ENCODE peak calls at places on chromosomes 16 and 17, in eight cellular contexts. S is HuH-7, Y is mucosa of descending colon, Q is NCI-H2029 treated with DMSO at 0.1 percent for 48 hours, H is adipocyte, W is Daoy, K is neural crest cell, R is left lobe of liver. N is an unnamed sample.

GRCh38 chr16:66052745-66053144 is 313.7 kb upstream of the CDH5 start:
- DNase-seq in R (no peak), S (no peak), Y (no peak), W (no peak), Q (no peak), K (no peak), H (peak; percentile 13), N (no peak)

GRCh38 chr16:381788-382717 is at the start of gene PGAP6:
- DNase-seq in R (peak; percentile 72), K (no peak), H (peak; percentile 88), Q (no peak), W (peak; percentile 71), S (peak; percentile 60), Y (peak; percentile 74), N (no peak)

GRCh38 chr17:18206962-18207361 is 18.5 kb upstream of the LLGL1 start:
- DNase-seq in S (no peak), W (no peak), K (no peak), Y (no peak), Q (no peak), R (no peak), H (no peak), N (no peak)

GRCh38 chr16:78004501-78004900 is 17.8 kb upstream of the CLEC3A start:
- DNase-seq in R (no peak), W (no peak), S (no peak), K (no peak), H (no peak), Q (no peak), Y (no peak), N (no peak)

GRCh38 chr17:82876602-82877391 is 37.0 kb upstream of the ZNF750 start:
- DNase-seq in S (peak; percentile 86), W (peak; percentile 79), R (peak; percentile 66), K (peak; percentile 45), Y (peak; percentile 74), Q (peak; percentile 4), H (peak; percentile 65), N (no peak)

GRCh38 chr16:154223-155030 is 2.0 kb downstream of the HBZ start:
- DNase-seq in W (peak; percentile 45), H (peak; percentile 47), Q (no peak), S (no peak), Y (no peak), R (no peak), K (no peak), N (peak; percentile 39)

GRCh38 chr17:10879110-10879509 is 41.2 kb upstream of the PIRT start:
- DNase-seq in R (no peak), S (peak; percentile 6), W (no peak), H (no peak), Q (no peak), Y (peak; percentile 44), K (peak; percentile 31), N (peak; percentile 26)

GRCh38 chr17:38602862-38603785 is 2.6 kb downstream of the SRCIN1 start:
- DNase-seq in Y (no peak), H (no peak), R (no peak), S (no peak), W (no peak), Q (no peak), K (no peak), N (no peak)

GRCh38 chr17:47694018-47694817 is at the start of gene TBKBP1:
- DNase-seq in Y (peak; percentile 35), K (peak; percentile 87), Q (no peak), S (peak; percentile 79), H (peak; percentile 81), W (peak; percentile 48), R (no peak), N (peak; percentile 70)

GRCh38 chr16:23742761-23743160 is 12.1 kb upstream of the CHP2 start:
- DNase-seq in Y (no peak), K (no peak), W (no peak), Q (no peak), S (no peak), R (no peak), H (no peak), N (no peak)

GRCh38 chr17:32445075-32445427 is 741 bp downstream of the PSMD11 start:
- DNase-seq in W (peak; percentile 83), R (no peak), Q (no peak), Y (peak; percentile 46), H (peak; percentile 79), K (no peak), S (peak; percentile 20), N (peak; percentile 49)

GRCh38 chr17:38403491-38403890 is 24.8 kb upstream of the ARHGAP23 start:
- DNase-seq in R (no peak), Y (peak; percentile 28), W (no peak), K (no peak), Q (no peak), H (no peak), S (no peak), N (no peak)

GRCh38 chr17:20225162-20226115 is 216.3 kb downstream of the SPECC1 start:
- DNase-seq in S (no peak), W (no peak), Y (no peak), K (no peak), Q (no peak), H (no peak), R (no peak), N (no peak)

GRCh38 chr16:30948087-30948955 is 547 bp upstream of the ORAI3 start:
- DNase-seq in S (no peak), H (peak; percentile 98), K (peak; percentile 91), R (peak; percentile 92), Q (no peak), Y (peak; percentile 85), W (peak; percentile 86), N (peak; percentile 52)

GRCh38 chr17:35256629-35257028 is 13.8 kb downstream of the SLFN5 start:
- DNase-seq in H (no peak), Q (no peak), W (no peak), K (no peak), Y (no peak), R (no peak), S (no peak), N (no peak)